ENCODE peak calls at places on chromosomes 6 and 20, in eight cellular contexts. N, Y, W, L, P, G, S and H are unnamed samples.

GRCh38 chr20:57008217-57008616 is 258.2 kb downstream of the BMP7 start:
- DNase-seq in W (no peak), Y (no peak), N (no peak), G (no peak), S (no peak), L (no peak), P (no peak), H (no peak)

GRCh38 chr20:59006864-59007757 is at the start of gene CTSZ:
- DNase-seq in S (peak; percentile 88), L (peak; percentile 86), P (peak; percentile 81), N (peak; percentile 63), W (peak; percentile 88), G (peak; percentile 37), Y (peak; percentile 60), H (peak; percentile 84)

GRCh38 chr20:25017257-25017803 is 24.8 kb upstream of the APMAP start:
- DNase-seq in P (no peak), Y (no peak), N (peak; percentile 98), S (peak; percentile 89), G (no peak), L (peak; percentile 90), W (peak; percentile 74), H (peak; percentile 50)

GRCh38 chr6:41641352-41641925 is 3.2 kb downstream of the MDFI start:
- DNase-seq in N (no peak), L (no peak), P (no peak), Y (no peak), S (peak; percentile 9), W (no peak), G (no peak), H (peak; percentile 40)

GRCh38 chr6:46926481-46926880 is 4.7 kb upstream of the ADGRF5 start:
- DNase-seq in L (no peak), Y (no peak), S (no peak), N (no peak), P (no peak), W (no peak), G (no peak), H (no peak)

GRCh38 chr6:27130668-27131428 is 116.7 kb upstream of the PRSS16 start:
- DNase-seq in W (no peak), P (no peak), S (no peak), G (no peak), N (no peak), L (no peak), Y (peak; percentile 54), H (no peak)

GRCh38 chr6:41757268-41757667 is 10.1 kb upstream of the PGC start:
- DNase-seq in W (no peak), L (no peak), G (no peak), P (no peak), S (peak; percentile 12), Y (no peak), N (no peak), H (peak; percentile 27)

GRCh38 chr6:49888742-49889431 is 22.6 kb upstream of the CRISP1 start:
- DNase-seq in N (no peak), P (no peak), Y (no peak), S (no peak), G (no peak), W (no peak), L (no peak), H (no peak)

GRCh38 chr20:2178328-2179232 is 77.0 kb downstream of the STK35 start:
- DNase-seq in P (no peak), Y (no peak), N (no peak), L (no peak), W (no peak), S (no peak), G (no peak), H (no peak)

GRCh38 chr20:38624084-38624483 is 22.5 kb downstream of the ARHGAP40 start:
- DNase-seq in G (no peak), N (no peak), W (no peak), P (no peak), S (no peak), L (no peak), Y (no peak), H (no peak)

GRCh38 chr20:19833395-19833794 is 75.3 kb downstream of the RIN2 start:
- DNase-seq in L (no peak), S (no peak), W (no peak), P (no peak), G (no peak), Y (no peak), N (no peak), H (no peak)

GRCh38 chr20:49385471-49385870 is 97.0 kb downstream of the KCNB1 start:
- DNase-seq in L (peak; percentile 71), S (no peak), N (no peak), P (no peak), W (no peak), Y (peak; percentile 40), G (no peak), H (no peak)

GRCh38 chr6:158589371-158589770 is 29.5 kb downstream of the TMEM181 start:
- DNase-seq in S (no peak), P (no peak), Y (no peak), G (no peak), N (no peak), L (no peak), W (no peak), H (no peak)

GRCh38 chr6:167096991-167097390 is 25.9 kb upstream of the CCR6 start:
- DNase-seq in N (no peak), G (no peak), S (no peak), P (no peak), Y (no peak), L (no peak), W (no peak), H (no peak)

DNA sequence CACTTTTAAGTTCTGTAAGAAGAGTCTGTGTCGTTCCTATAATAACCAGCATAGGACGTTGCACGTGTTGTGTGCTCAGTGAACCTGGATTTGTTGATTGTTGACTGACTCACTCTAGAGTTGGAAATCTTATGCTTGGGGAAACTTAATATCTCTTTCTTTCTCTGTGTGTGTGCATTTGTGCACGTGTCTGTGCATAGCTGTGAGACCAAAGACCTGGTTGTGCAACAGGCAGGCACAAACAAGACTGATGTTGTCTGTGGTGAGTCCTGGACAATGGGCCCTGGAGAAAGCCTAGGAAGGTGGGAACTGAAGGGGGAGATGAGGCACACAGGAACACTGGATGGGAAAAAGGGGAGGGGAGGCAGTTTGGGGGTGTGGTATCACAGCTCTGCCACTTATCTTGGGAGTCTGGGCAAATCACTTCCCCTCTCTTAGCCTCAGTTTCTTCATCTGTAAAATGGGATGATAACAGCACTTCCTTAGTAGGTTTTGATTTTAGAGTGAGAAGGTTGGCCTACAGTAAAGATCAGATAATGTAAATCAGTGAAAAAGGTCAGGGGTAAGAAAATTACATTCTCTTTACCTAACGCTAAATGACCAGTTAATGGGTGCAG is 8.4 kb downstream of the CD40 start:
- DNase-seq in L (no peak), W (no peak), Y (no peak), G (no peak), P (no peak), N (no peak), S (no peak), H (no peak)
- H3K9me3 ChIP-seq in L (no peaks in the 10 kb centered on the region), W (no peaks in the 10 kb centered on the region), Y (no peaks in the 10 kb centered on the region), G (no peaks in the 10 kb centered on the region), P (no peaks in the 10 kb centered on the region), N (no peaks in the 10 kb centered on the region), S (no peaks in the 10 kb centered on the region), H (no peaks in the 10 kb centered on the region)

DNA sequence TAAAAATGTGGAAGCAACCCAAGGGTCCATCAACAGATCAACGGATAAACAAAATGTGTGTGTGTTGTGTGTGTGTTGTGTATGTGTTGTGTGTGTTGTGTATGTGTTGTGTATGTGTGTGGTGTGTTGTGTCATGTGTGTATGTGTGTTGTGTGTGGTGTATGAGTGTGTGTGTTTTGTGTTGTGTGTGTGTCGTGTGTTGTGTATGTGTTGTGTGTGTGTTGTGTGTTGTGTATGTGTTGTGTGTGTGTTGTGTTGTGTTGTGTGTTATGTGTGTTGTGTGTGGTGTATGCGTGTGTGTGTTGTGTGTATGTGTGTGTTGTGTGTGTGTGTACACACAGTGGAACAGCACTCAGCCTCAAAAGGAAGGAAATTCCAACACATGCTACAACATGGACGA is 245.2 kb downstream of the ERMARD start:
- DNase-seq in S (no peak), G (no peak), Y (no peak), W (no peak), N (no peak), L (no peak), P (no peak), H (no peak)
- H3K9me3 ChIP-seq in S (peaks cover under 1% of the 10 kb centered on the region), G (no peaks in the 10 kb centered on the region), Y (no peaks in the 10 kb centered on the region), W (no peaks in the 10 kb centered on the region), N (no peaks in the 10 kb centered on the region), L (peaks cover 5% of the 10 kb centered on the region), P (no peaks in the 10 kb centered on the region), H (no peaks in the 10 kb centered on the region)

DNA sequence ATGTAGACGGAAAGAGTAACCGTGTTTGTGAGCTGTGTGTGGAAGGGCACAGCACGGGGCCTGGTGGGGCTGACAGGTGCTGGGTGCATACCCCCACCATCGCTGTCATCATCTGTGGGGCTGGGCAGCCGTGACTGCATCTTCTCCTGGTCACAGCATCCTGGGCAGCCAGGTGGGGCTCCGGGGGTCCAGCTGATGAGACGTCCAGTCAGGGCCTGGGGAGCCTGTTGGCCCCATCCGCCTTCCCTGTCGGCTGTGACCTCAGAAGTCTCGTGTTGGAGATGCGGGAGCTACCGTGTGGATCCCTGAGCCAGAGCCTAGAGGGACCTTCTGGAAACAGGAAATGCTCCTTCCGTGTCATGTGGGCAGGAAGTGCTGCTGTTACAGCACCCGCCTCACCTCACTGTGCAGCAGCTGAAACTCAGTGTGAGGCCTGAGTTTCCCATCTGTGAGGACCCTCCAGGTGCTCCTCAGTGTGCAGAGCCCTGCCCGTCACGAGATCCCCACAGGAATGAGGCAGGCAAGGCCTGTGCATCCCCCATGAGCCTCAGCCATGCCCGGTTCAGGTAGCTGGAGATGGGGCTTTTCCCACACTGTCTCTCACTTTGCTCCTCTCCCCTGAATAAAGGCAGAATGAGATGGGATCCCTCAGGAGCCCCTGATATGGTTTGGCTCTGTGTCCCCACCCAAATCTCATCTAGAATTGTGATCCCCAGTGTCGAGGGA is 108.7 kb downstream of the ERMARD start:
- DNase-seq in S (no peak), Y (peak; percentile 26), P (no peak), W (no peak), G (no peak), N (no peak), L (no peak), H (no peak)
- H3K9me3 ChIP-seq in S (peaks cover 11% of the 10 kb centered on the region), Y (peaks cover 7% of the 10 kb centered on the region), P (peaks cover 16% of the 10 kb centered on the region), W (no peaks in the 10 kb centered on the region), G (no peaks in the 10 kb centered on the region), N (no peaks in the 10 kb centered on the region), L (peaks cover 10% of the 10 kb centered on the region), H (peaks cover 5% of the 10 kb centered on the region)

DNA sequence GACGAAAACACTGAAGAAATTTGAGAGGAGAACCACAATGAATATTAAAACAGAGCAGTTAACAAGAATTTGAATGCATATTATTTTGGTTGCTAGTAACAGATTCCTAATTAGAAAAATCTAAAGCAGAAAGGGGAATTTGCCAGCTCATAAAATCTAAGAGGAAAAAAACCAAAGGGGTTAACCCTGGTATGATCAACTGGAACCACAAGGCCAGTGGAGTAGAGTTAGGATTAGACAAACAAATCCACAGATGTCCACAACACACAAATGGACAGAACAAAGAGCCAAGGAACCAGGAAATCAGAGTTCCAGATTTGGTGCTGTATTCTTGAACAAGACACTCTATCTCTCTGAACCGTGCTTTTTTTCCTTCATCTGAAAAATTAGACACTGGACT is 195.0 kb downstream of the TASP1 start:
- DNase-seq in P (no peak), W (no peak), G (no peak), S (no peak), N (no peak), L (no peak), Y (no peak), H (no peak)
- H3K9me3 ChIP-seq in P (peaks cover 17% of the 10 kb centered on the region), W (peaks cover 5% of the 10 kb centered on the region), G (no peaks in the 10 kb centered on the region), S (peaks cover 16% of the 10 kb centered on the region), N (no peaks in the 10 kb centered on the region), L (no peaks in the 10 kb centered on the region), Y (peaks cover 3% of the 10 kb centered on the region), H (peaks cover 3% of the 10 kb centered on the region)